ENCODE peak calls at places on chromosomes 5 and 9, in six cellular contexts. Y is heart left ventricle, S is tibial artery, K is GM23338, C is fibroblast of pulmonary artery, M is astrocyte of the spinal cord. G is an unnamed sample.

GRCh38 chr5:60945760-60946253 is 802 bp downstream of the NDUFAF2 start:
- DNase-seq in K (peak), S (peak), Y (peak), C (peak), M (peak), G (no peak)

GRCh38 chr5:59760798-59761348 is 132.7 kb downstream of the PDE4D start:
- DNase-seq in S (no peak), M (peak), Y (no peak), C (peak), K (no peak), G (no peak)

GRCh38 chr9:87678650-87679355 is 47.1 kb upstream of the CTSL start:
- DNase-seq in K (peak), C (peak), S (peak), Y (peak), M (peak), G (peak)

GRCh38 chr9:137632432-137633161 is 13.8 kb downstream of the EHMT1 start:
- DNase-seq in Y (no peak), S (no peak), K (no peak), M (no peak), C (no peak), G (no peak)

GRCh38 chr9:135971892-135972291 is 10.7 kb upstream of the UBAC1 start:
- DNase-seq in M (no peak), Y (no peak), K (peak), C (no peak), S (no peak), G (no peak)

GRCh38 chr9:3263698-3264097 is 262.1 kb downstream of the RFX3 start:
- DNase-seq in K (peak), Y (no peak), M (no peak), C (no peak), S (no peak), G (no peak)

GRCh38 chr5:96961053-96961452 is 25.2 kb downstream of the LNPEP start:
- DNase-seq in S (no peak), C (peak), K (no peak), M (no peak), Y (no peak), G (no peak)

GRCh38 chr5:98416541-98416940 is 356.9 kb upstream of the RGMB start:
- DNase-seq in C (peak), K (no peak), M (peak), Y (no peak), S (no peak), G (no peak)

GRCh38 chr5:21071421-21071820 is 1083.4 kb upstream of the CDH18 start:
- DNase-seq in K (no peak), S (no peak), M (no peak), C (no peak), Y (no peak), G (no peak)

GRCh38 chr9:77708416-77708815 is 60.3 kb upstream of the GNA14 start:
- DNase-seq in M (peak), S (no peak), K (no peak), Y (no peak), C (peak), G (no peak)

GRCh38 chr9:70963554-70963953 is 157.9 kb downstream of the TRPM3 start:
- DNase-seq in C (no peak), Y (no peak), S (no peak), M (no peak), K (no peak), G (no peak)

GRCh38 chr5:131899686-131900085 is 45.8 kb downstream of the MEIKIN start:
- DNase-seq in Y (no peak), K (no peak), C (peak), M (no peak), S (no peak), G (no peak)

GRCh38 chr5:56852228-56853000 is 37.1 kb downstream of the MAP3K1 start:
- DNase-seq in S (no peak), Y (no peak), C (peak), M (peak), K (no peak), G (no peak)

GRCh38 chr9:91734371-91734981 is 215.6 kb downstream of the ROR2 start:
- DNase-seq in Y (peak), K (peak), M (peak), S (no peak), C (peak), G (peak)

GRCh38 chr5:97839338-97840081 is 656.5 kb upstream of the RIOK2 start:
- DNase-seq in K (no peak), C (peak), S (no peak), Y (no peak), M (peak), G (no peak)

GRCh38 chr5:116176124-116176523 is 91.3 kb downstream of the COMMD10 start:
- DNase-seq in S (no peak), C (peak), Y (no peak), K (no peak), M (peak), G (no peak)

GRCh38 chr5:88944751-88945507 is 61.9 kb upstream of the MEF2C start:
- DNase-seq in S (no peak), K (no peak), M (peak), Y (no peak), C (peak), G (no peak)

GRCh38 chr5:73515232-73515631 is 17.0 kb downstream of the BTF3 start:
- DNase-seq in Y (no peak), C (no peak), M (no peak), S (no peak), K (no peak), G (no peak)

GRCh38 chr9:121055642-121056143 is 5.6 kb upstream of the C5 start:
- DNase-seq in Y (no peak), M (no peak), K (peak), S (no peak), C (peak), G (peak)

GRCh38 chr9:80873861-80874260 is 815.5 kb downstream of the TLE1 start:
- DNase-seq in Y (no peak), K (no peak), C (no peak), S (no peak), M (no peak), G (no peak)

GRCh38 chr5:108801301-108801700 is 53.6 kb downstream of the FER start:
- DNase-seq in M (no peak), S (no peak), C (peak), K (no peak), Y (no peak), G (no peak)

GRCh38 chr5:1177826-1178528 is 23.4 kb upstream of the SLC6A19 start:
- DNase-seq in C (no peak), M (no peak), S (no peak), K (no peak), Y (no peak), G (no peak)

GRCh38 chr9:135864447-135865049 is 42.8 kb downstream of the CAMSAP1 start:
- DNase-seq in K (peak), Y (peak), S (peak), C (peak), M (peak), G (peak)

GRCh38 chr9:68640421-68641089 is 64.5 kb upstream of the PIP5K1B start:
- DNase-seq in M (no peak), Y (no peak), S (no peak), C (no peak), K (no peak), G (no peak)

GRCh38 chr5:177473461-177473991 is at the start of gene DBN1:
- DNase-seq in C (peak), M (peak), K (peak), S (peak), Y (no peak), G (peak)

GRCh38 chr5:143671644-143672569 is 140.1 kb upstream of the HMHB1 start:
- DNase-seq in Y (no peak), M (no peak), K (no peak), S (no peak), C (no peak), G (no peak)

GRCh38 chr5:153952057-153952456 is 86.7 kb downstream of the FAM114A2 start:
- DNase-seq in M (no peak), K (no peak), C (no peak), S (no peak), Y (no peak), G (no peak)

GRCh38 chr9:98085955-98086354 is 29.4 kb downstream of the NANS start:
- DNase-seq in Y (no peak), K (peak), C (no peak), S (peak), M (no peak), G (no peak)

GRCh38 chr9:131697908-131698714 is 41.8 kb downstream of the RAPGEF1 start:
- DNase-seq in M (no peak), C (no peak), S (no peak), Y (no peak), K (peak), G (no peak)

GRCh38 chr5:93590511-93590910 is 7.5 kb downstream of the NR2F1 start:
- DNase-seq in C (no peak), M (peak), K (no peak), Y (no peak), S (no peak), G (no peak)

GRCh38 chr5:132260051-132260450 is 2.6 kb downstream of the PDLIM4 start:
- DNase-seq in S (peak), M (peak), C (peak), K (no peak), Y (no peak), G (peak)

GRCh38 chr5:116529615-116530014 is 45.0 kb downstream of the SEMA6A start:
- DNase-seq in Y (no peak), M (no peak), C (no peak), S (no peak), K (no peak), G (no peak)

GRCh38 chr5:95931118-95931833 is 30.4 kb downstream of the ELL2 start:
- DNase-seq in S (no peak), Y (no peak), C (no peak), K (no peak), M (no peak), G (no peak)

GRCh38 chr5:110768138-110768845 is 29.5 kb downstream of the SLC25A46 start:
- DNase-seq in K (peak), S (no peak), M (peak), Y (no peak), C (peak), G (no peak)

GRCh38 chr9:5265939-5266338 is 34.7 kb downstream of the INSL4 start:
- DNase-seq in Y (no peak), S (no peak), M (no peak), C (no peak), K (peak), G (no peak)

GRCh38 chr5:91146905-91147600 is 236.1 kb downstream of the ARRDC3 start:
- DNase-seq in Y (no peak), K (no peak), M (no peak), S (no peak), C (peak), G (no peak)

DNA sequence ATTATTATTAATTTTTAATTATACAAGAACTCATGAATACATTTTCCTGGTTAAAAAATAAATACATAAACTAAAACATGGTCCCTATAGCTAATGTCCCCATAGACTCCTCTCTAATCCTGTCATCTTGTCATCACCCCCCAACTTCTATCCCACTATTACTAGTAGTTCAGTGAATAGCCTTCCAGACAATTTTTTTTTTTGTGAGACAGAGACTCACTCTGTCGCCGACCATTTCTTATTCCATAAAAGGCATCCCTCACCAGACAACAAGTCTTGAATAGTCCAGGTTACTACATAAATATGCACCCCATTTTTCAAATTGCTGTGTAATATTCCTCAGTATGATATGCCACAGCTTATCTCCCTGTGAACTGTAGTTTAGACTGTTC is 6.5 kb upstream of the ABLIM3 start:
- DNase-seq in C (no peak), K (no peak), S (no peak), Y (no peak), M (no peak), G (no peak)
- H3K4me3 ChIP-seq in C (no peak), K (no peak), S (no peak), Y (no peak), M (no peak), G (no peak)

DNA sequence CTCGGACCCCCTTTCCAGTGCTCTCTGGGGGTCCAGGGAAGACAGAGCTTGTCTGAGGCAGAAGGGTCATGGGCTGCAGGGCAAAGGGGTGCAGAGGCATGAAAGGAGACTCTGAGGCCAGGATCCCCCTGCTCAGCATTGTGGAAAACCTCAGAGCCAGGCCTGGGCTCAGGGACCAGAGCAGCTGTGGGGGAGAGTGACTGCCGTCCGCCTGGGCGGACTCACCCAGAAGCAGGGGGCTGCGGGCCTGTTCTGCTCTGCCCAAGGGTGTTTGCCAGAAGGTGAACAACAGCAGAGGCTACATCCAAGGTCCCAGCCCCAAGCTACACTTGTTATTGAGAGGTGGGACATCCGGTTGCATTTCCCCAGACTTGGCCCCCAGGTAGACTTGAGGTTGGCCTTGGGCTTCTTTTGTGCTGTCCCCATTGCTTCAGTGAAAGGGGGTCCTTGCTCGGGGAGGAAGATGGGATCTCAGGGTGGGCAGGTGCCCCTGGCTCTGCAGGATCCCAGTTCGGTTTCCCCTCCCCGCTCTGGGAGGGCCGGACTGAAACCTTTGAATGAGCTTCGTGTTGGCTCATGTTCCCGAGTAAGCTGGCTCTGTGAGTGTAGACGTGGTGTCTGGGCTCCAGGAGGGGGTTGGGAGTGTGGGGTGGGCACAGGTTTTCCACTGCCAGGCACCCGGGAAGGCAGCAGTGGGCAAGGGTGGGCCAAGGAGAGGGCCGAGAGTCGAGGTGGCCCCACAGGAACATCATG is 92.1 kb downstream of the COL5A1 start:
- DNase-seq in Y (no peak), K (no peak), S (no peak), M (no peak), C (no peak), G (no peak)
- H3K4me3 ChIP-seq in Y (no peak), K (no peak), S (no peak), M (no peak), C (no peak), G (no peak)

GRCh38 chr5:123528059-123528458 is 16.1 kb downstream of the CSNK1G3 start:
- DNase-seq in S (no peak), C (no peak), K (no peak), Y (no peak), M (no peak), G (no peak)
- H3K4me3 ChIP-seq in S (no peak), C (no peak), K (no peak), Y (no peak), M (no peak), G (no peak)

GRCh38 chr5:134467231-134467630 is 55.5 kb upstream of the CDKN2AIPNL start:
- DNase-seq in S (no peak), M (no peak), K (no peak), C (no peak), Y (no peak), G (no peak)
- H3K4me3 ChIP-seq in S (peak), M (no peak), K (peak), C (no peak), Y (no peak), G (no peak)

G was measured in WERI-Rb-1.